ENCODE peak calls at places on chromosomes 4 and X, in seven cellular contexts. O, Z, N, I, R, X and M are unnamed samples.

GRCh38 chr4:8089862-8090261 is 68.8 kb downstream of the ABLIM2 start:
- DNase-seq in R (no peak), N (peak; percentile 64), Z (no peak), X (no peak), O (no peak), I (no peak), M (peak; percentile 12)

GRCh38 chr4:68180858-68181531 is 51.3 kb upstream of the TMPRSS11F start:
- DNase-seq in N (no peak), Z (no peak), R (no peak), O (no peak), I (peak; percentile 41), X (no peak), M (no peak)

GRCh38 chr4:55927776-55928437 is 20.8 kb upstream of the CEP135 start:
- DNase-seq in R (peak; percentile 18), X (no peak), O (no peak), Z (no peak), N (no peak), I (no peak), M (no peak)

GRCh38 chr4:54428940-54429339 is 199.8 kb downstream of the PDGFRA start:
- DNase-seq in R (no peak), Z (no peak), X (no peak), O (no peak), N (no peak), I (no peak), M (no peak)

GRCh38 chrX:10106801-10107200 is 50.0 kb upstream of the CLCN4 start:
- DNase-seq in X (no peak), Z (no peak), I (no peak), N (no peak), R (no peak), O (no peak), M (no peak)

GRCh38 chr4:53055274-53055673 is 193.2 kb downstream of the RASL11B start:
- DNase-seq in O (no peak), X (no peak), Z (no peak), I (peak; percentile 89), N (no peak), R (peak; percentile 77), M (no peak)

GRCh38 chr4:6368096-6368495 is 98.4 kb downstream of the WFS1 start:
- DNase-seq in O (no peak), Z (no peak), R (no peak), I (no peak), X (no peak), N (peak; percentile 40), M (no peak)

GRCh38 chr4:174808836-174809235 is 20.2 kb downstream of the GLRA3 start:
- DNase-seq in X (no peak), I (no peak), Z (no peak), O (no peak), N (no peak), R (no peak), M (no peak)

GRCh38 chr4:98293089-98293887 is 32.1 kb downstream of the RAP1GDS1 start:
- DNase-seq in X (no peak), N (no peak), R (no peak), Z (no peak), O (no peak), I (peak; percentile 35), M (no peak)

GRCh38 chr4:3524920-3525319 is 7.3 kb downstream of the LRPAP1 start:
- DNase-seq in O (no peak), N (peak; percentile 53), I (no peak), X (no peak), R (no peak), Z (no peak), M (no peak)

GRCh38 chrX:5425119-5425518 is 803.5 kb downstream of the NLGN4X start:
- DNase-seq in O (no peak), Z (no peak), X (no peak), N (no peak), I (no peak), R (no peak), M (no peak)

GRCh38 chr4:40283968-40284367 is 51.2 kb upstream of the CHRNA9 start:
- DNase-seq in O (no peak), Z (no peak), N (no peak), I (peak; percentile 68), X (no peak), R (no peak), M (no peak)
- TF ChIP-seq CTCF in O (no peak), Z (no peak), N (no peak), I (peak; percentile 13), X (no peak), R (no peak), M (no peak)

GRCh38 chrX:131762802-131763234 is 218.9 kb downstream of the OR13H1 start:
- DNase-seq in N (no peak), R (no peak), Z (no peak), I (no peak), X (no peak), O (no peak), M (no peak)

GRCh38 chrX:131764224-131764623 is 220.3 kb downstream of the OR13H1 start:
- DNase-seq in X (no peak), N (no peak), O (no peak), R (no peak), Z (no peak), I (no peak), M (no peak)

GRCh38 chrX:131763674-131764073 is 219.8 kb downstream of the OR13H1 start:
- DNase-seq in N (no peak), Z (peak; percentile 81), X (no peak), R (no peak), O (peak; percentile 36), I (no peak), M (no peak)
- TF ChIP-seq CTCF in N (no peak), Z (peak; percentile 65), X (no peak), R (no peak), O (peak; percentile 71), I (no peak), M (no peak)

GRCh38 chrX:132004728-132005127 is 18.4 kb upstream of the STK26 start:
- DNase-seq in O (no peak), I (peak; percentile 1), N (no peak), X (no peak), Z (no peak), R (no peak), M (no peak)

GRCh38 chrX:132001127-132001526 is 22.0 kb upstream of the STK26 start:
- DNase-seq in R (no peak), N (no peak), Z (no peak), O (no peak), I (no peak), X (no peak), M (no peak)
- TF ChIP-seq CTCF in R (no peak), N (no peak), Z (no peak), O (no peak), I (no peak), X (no peak), M (no peak)

DNA sequence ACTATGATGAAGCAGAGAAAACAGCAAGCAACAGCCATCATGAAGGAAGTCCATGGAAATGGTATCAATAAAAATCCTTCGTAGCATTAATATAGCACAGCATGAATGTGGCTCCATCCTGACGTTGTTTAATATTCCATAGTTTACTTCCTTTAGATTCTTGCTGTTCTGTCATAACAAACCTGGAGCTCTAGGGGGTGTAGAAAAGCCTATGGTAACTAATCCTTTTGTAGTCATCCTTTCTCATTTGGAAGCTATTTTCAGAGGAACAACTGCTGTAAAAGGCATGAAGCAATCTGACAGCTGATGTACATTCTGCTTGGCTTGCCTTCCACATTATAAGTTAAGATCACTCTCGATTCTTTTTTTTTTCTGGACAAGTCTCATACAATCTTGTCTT is 909 bp downstream of the MYOZ2 start:
- DNase-seq in Z (no peak), R (peak; percentile 36), O (no peak), X (no peak), N (no peak), I (peak; percentile 39), M (no peak)
- TF ChIP-seq CTCF in Z (no peak), R (no peak), O (no peak), X (no peak), N (no peak), I (no peak), M (no peak)

DNA sequence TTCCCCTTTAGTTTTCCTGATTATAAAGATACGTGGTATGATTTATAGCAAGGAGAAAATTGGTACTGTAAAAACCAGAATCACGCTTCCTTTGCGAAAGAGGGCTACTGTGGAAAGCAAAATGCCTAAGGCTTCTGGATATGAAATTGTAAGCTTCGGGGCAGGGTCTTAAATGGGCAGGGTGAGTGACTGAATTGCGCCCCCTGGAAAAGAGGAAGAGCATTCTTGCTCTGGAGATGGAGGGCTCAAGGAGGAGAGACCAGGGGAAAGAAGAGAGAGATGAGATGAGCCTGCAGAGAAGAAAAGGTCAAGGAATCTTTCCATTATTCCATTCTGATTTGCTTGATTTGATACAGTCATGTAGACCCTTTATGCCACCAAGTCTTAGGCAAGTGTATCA is 13.1 kb upstream of the ETNPPL start:
- DNase-seq in X (no peak), N (no peak), R (no peak), I (no peak), Z (no peak), O (no peak), M (no peak)
- TF ChIP-seq CTCF in X (no peak), N (no peak), R (no peak), I (no peak), Z (no peak), O (no peak), M (no peak)

GRCh38 chr4:138521809-138522208 is 279.7 kb upstream of the SLC7A11 start:
- DNase-seq in I (no peak), R (no peak), N (no peak), O (no peak), Z (no peak), X (no peak), M (no peak)

GRCh38 chr4:138519436-138519835 is 277.3 kb upstream of the SLC7A11 start:
- DNase-seq in Z (no peak), O (no peak), N (no peak), X (no peak), R (no peak), I (no peak), M (no peak)

DNA sequence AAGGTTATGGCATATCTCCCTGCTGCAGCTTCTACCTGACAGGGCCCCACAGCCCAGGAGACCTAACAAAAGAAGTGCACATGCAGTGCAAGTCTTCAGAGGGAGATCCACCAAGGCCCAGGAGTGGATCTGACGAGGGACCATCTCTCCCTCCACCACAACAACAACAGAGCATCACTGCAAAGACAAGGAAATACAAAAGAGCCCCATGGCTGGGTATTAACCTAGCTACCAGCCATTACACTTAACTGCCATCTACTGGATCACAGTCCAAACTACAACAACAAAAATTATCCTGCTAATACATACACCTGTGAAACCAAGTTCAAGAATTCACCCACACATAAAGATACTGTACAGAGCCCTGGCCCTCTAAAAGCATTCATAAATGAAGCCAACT is 280.2 kb upstream of the SLC7A11 start:
- DNase-seq in O (peak; percentile 12), R (peak; percentile 37), I (peak; percentile 61), Z (no peak), N (no peak), X (peak; percentile 21), M (no peak)
- TF ChIP-seq CTCF in O (peak; percentile 46), R (peak; percentile 37), I (peak; percentile 58), Z (no peak), N (no peak), X (peak; percentile 40), M (peak; percentile 22)